ENCODE peak calls at places on chromosomes 7 and 10, in four cellular contexts. M is GM12891, Y is H1, A is ovary. V is an unnamed sample.

GRCh38 chr10:42988517-42989395 is 88.1 kb upstream of the RET start:
- DNase-seq in M (peak), Y (peak), A (no peak), V (no peak)

GRCh38 chr7:31052841-31053601 is 913 bp downstream of the ADCYAP1R1 start:
- DNase-seq in M (no peak), Y (peak), A (no peak), V (no peak)

GRCh38 chr10:50600286-50600685 is 23.5 kb downstream of the SGMS1 start:
- DNase-seq in M (no peak), Y (no peak), A (no peak), V (peak)

GRCh38 chr7:134042307-134042706 is 84.8 kb upstream of the LRGUK start:
- DNase-seq in M (no peak), Y (no peak), A (no peak), V (no peak)

GRCh38 chr10:75137533-75138438 is 26.3 kb downstream of the SAMD8 start:
- DNase-seq in M (no peak), Y (no peak), A (no peak), V (peak)

GRCh38 chr7:65448824-65449504 is 75.3 kb downstream of the ZNF92 start:
- DNase-seq in M (no peak), Y (no peak), A (no peak), V (no peak)

GRCh38 chr7:82164410-82164809 is 279.2 kb downstream of the CACNA2D1 start:
- DNase-seq in M (no peak), Y (no peak), A (no peak), V (no peak)

GRCh38 chr7:39686261-39686924 is 63.0 kb downstream of the RALA start:
- DNase-seq in M (no peak), Y (no peak), A (no peak), V (no peak)

GRCh38 chr7:266851-267840 is 22.8 kb upstream of the FOXL3 start:
- DNase-seq in M (no peak), Y (peak), A (peak), V (no peak)

GRCh38 chr7:6375346-6376101 is 72.2 kb downstream of the DAGLB start:
- DNase-seq in M (no peak), Y (no peak), A (no peak), V (peak)

GRCh38 chr7:129793506-129794310 is 159.1 kb downstream of the UBE2H start:
- DNase-seq in M (peak), Y (no peak), A (no peak), V (no peak)

GRCh38 chr7:64882341-64883112 is 20.5 kb upstream of the ZNF273 start:
- DNase-seq in M (no peak), Y (no peak), A (peak), V (peak)

GRCh38 chr7:78020131-78020873 is 221.7 kb downstream of the PHTF2 start:
- DNase-seq in M (peak), Y (peak), A (peak), V (peak)

GRCh38 chr10:86775056-86775858 is 18.8 kb downstream of the BMPR1A start:
- DNase-seq in M (no peak), Y (no peak), A (no peak), V (peak)

DNA sequence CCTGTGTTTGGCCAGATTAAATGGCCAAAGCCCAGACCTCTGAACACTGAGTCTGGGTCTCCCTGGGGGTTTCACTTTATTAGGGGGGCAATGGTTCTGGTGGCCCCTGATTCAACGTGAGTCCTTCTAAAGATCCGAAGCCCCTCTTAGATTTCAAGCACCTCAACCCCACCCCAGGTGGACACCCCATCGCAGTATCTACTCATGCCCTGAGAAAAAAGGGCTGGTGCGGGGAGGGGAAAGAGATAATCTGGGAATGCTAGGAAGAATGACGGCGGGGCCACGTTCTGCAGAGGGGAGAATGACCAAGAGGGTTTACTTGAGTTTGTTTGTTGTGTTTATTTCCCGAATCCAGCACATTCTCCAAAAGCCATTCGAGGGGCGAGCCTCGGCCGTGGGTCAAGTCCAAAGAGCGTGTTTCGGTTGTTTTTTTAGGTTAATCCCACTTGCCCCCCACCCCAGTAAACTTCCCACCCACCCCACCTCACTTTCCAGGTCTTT is 832 bp downstream of the PDLIM1 start:
- DNase-seq in M (no peak), Y (no peak), A (no peak), V (no peak)
- TF ChIP-seq POLR2A in M (no peak), Y (no peak), A (no peak), V (no peak)

GRCh38 chr10:133379152-133379800 is at the start of gene PAOX:
- DNase-seq in M (peak), Y (peak), A (peak), V (peak)
- TF ChIP-seq POLR2A in M (no peak), Y (no peak), A (no peak), V (no peak)

DNA sequence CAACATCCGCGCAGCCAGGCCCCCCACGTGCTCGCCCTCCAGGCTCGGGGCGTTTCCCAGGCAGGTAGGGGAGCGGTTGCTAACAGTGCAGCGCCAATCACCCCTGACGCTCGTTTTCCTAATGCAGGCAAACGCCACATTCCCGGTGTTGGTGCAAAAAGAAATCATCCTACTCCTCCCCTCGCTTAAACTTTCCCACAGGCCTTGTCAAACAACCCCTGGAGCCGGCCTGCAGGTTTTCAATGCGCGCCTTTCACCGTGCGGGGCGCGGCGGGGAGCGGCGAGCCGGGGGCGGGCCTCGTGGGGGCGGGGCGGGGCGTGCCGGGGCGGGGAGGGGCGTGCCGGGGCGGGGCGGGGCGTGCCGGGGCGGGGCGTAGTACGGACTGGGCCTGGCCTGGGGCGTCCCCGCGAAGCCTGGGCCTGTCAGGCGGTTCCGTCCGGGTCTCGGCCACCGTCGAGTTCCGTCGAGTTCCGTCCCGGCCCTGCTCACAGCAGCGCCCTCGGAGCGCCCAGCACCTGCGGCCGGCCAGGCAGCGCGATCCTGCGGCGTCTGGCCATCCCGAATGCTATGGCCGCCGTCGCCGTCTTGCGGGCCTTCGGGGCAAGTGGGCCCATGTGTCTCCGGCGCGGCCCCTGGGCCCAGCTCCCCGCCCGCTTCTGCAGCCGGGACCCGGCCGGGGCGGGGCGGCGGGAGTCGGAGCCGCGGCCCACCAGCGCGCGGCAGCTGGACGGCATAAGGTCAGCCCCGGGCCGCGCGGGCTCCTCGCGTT is at the start of gene ECHDC3:
- DNase-seq in M (peak), Y (peak), A (peak), V (peak)
- TF ChIP-seq POLR2A in M (no peak), Y (no peak), A (no peak), V (no peak)

GRCh38 chr10:3801558-3802192 is 16.7 kb upstream of the KLF6 start:
- DNase-seq in M (no peak), Y (no peak), A (no peak), V (no peak)

GRCh38 chr10:3805227-3805790 is 20.3 kb upstream of the KLF6 start:
- DNase-seq in M (no peak), Y (no peak), A (no peak), V (peak)

GRCh38 chr10:3803884-3804741 is 19.1 kb upstream of the KLF6 start:
- DNase-seq in M (no peak), Y (no peak), A (no peak), V (peak)

GRCh38 chr10:3802526-3803002 is 17.6 kb upstream of the KLF6 start:
- DNase-seq in M (no peak), Y (no peak), A (no peak), V (peak)

DNA sequence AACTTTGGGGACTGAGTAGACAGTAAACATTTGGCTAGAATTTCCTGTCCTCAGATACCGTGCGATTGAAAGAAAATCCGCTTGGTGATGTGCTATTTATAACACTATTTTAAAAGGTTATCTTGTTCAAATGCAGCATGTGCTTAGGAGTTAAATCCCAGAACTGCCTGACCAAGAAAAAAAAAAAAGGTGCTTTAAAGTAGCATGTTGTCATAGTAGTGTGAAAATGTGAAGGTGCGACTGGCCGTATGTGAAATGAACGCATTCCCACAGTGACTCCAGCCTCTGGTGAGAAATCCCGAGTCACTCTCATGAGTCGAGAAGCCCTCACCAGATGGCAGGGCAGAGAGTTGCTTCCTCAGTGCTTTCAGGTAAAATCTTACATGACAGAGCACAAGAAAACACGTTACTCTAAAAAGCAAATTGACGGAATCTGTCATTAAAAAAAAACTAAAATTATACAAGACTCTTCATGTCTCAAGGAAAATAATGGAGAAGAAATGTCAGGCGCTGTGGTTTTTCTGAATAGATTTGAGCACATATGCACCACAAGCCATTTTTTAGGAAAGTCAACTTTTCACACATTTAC is 18.4 kb upstream of the KLF6 start:
- DNase-seq in M (no peak), Y (no peak), A (no peak), V (peak)
- TF ChIP-seq POLR2A in M (no peak), Y (no peak), A (no peak), V (peak)

GRCh38 chr10:31031666-31032514 is at the start of gene ZNF438:
- DNase-seq in M (peak), Y (peak), A (peak), V (peak)
- TF ChIP-seq POLR2A in M (peak), Y (peak), A (peak), V (peak)

GRCh38 chr7:22784346-22784745 is 38.3 kb downstream of the TOMM7 start:
- DNase-seq in M (no peak), Y (no peak), A (no peak), V (no peak)
- TF ChIP-seq POLR2A in M (no peak), Y (no peak), A (no peak), V (no peak)

GRCh38 chr7:27883726-27884125 is 143.8 kb downstream of the TAX1BP1 start:
- DNase-seq in M (no peak), Y (no peak), A (no peak), V (no peak)
- TF ChIP-seq POLR2A in M (no peak), Y (no peak), A (no peak), V (no peak)

V was measured in erythroblast.